ENCODE peak calls at places on chromosomes 6 and 20, in ten cellular contexts. P is progenitor cell of endocrine pancreas; R is suprapubic skin; O is HEK293T; U is naive thymus-derived CD8-positive, alpha-beta T cell; I is GF-D8; A is NCI-H1436; E is WTC11; D is CD8-positive, alpha-beta memory T cell; K is T-helper 2 cell. M is an unnamed sample.

GRCh38 chr6:128244751-128245405 is 275.5 kb downstream of the PTPRK start:
- DNase-seq in I (no peak), K (no peak), A (no peak), O (no peak), U (no peak), R (no peak), E (no peak), D (no peak), P (no peak), M (no peak)

GRCh38 chr6:139711714-139712585 is 337.5 kb upstream of the CITED2 start:
- DNase-seq in I (no peak), A (no peak), E (no peak), K (no peak), U (no peak), D (no peak), O (no peak), R (no peak), P (no peak), M (no peak)

GRCh38 chr20:49320460-49320859 is 42.6 kb upstream of the ZNFX1 start:
- DNase-seq in P (no peak), O (peak), R (no peak), U (no peak), E (peak), I (no peak), D (no peak), K (no peak), A (peak), M (no peak)

GRCh38 chr6:3442444-3443220 is 14.2 kb downstream of the SLC22A23 start:
- DNase-seq in U (no peak), E (no peak), K (no peak), R (no peak), P (no peak), O (no peak), D (no peak), I (no peak), A (no peak), M (no peak)

GRCh38 chr20:35005463-35005961 is 49.8 kb downstream of the MYH7B start:
- DNase-seq in U (no peak), R (no peak), P (no peak), I (no peak), K (no peak), A (no peak), O (no peak), D (no peak), E (peak), M (no peak)

GRCh38 chr20:17854307-17854903 is 114.2 kb downstream of the SNX5 start:
- DNase-seq in P (no peak), D (no peak), K (no peak), A (no peak), E (peak), U (no peak), I (no peak), R (no peak), O (peak), M (no peak)

GRCh38 chr6:119865466-119866350 is 516.1 kb upstream of the MAN1A1 start:
- DNase-seq in U (no peak), D (no peak), R (no peak), A (no peak), P (no peak), I (no peak), K (no peak), O (no peak), E (no peak), M (no peak)

GRCh38 chr6:26025047-26025893 is 62.0 kb upstream of the HFE start:
- DNase-seq in A (no peak), R (no peak), K (no peak), O (no peak), I (no peak), D (no peak), U (no peak), P (no peak), E (no peak), M (no peak)

GRCh38 chr6:160082627-160083026 is 39.0 kb upstream of the SLC22A1 start:
- DNase-seq in U (no peak), P (no peak), A (no peak), E (no peak), K (no peak), O (no peak), R (no peak), I (no peak), D (no peak), M (no peak)

GRCh38 chr6:164911873-164912580 is 397.4 kb downstream of the C6orf118 start:
- DNase-seq in U (no peak), D (no peak), E (no peak), R (no peak), K (no peak), I (no peak), A (no peak), O (no peak), P (no peak), M (no peak)

GRCh38 chr6:100466410-100467143 is 1.9 kb upstream of the SIM1 start:
- DNase-seq in A (no peak), P (no peak), E (no peak), R (no peak), O (no peak), K (no peak), I (no peak), D (no peak), U (no peak), M (no peak)

GRCh38 chr6:143337201-143337949 is 113.1 kb downstream of the ADAT2 start:
- DNase-seq in P (peak), D (peak), I (no peak), O (peak), K (peak), R (no peak), E (peak), A (no peak), U (peak), M (no peak)

GRCh38 chr20:10770753-10771152 is 97.0 kb upstream of the JAG1 start:
- DNase-seq in K (no peak), O (no peak), I (no peak), R (no peak), P (no peak), D (no peak), A (no peak), E (no peak), U (no peak), M (no peak)

GRCh38 chr6:134640975-134641429 is 308.9 kb downstream of the ALDH8A1 start:
- DNase-seq in A (peak), U (peak), P (peak), I (peak), E (peak), D (peak), O (peak), K (peak), R (peak), M (peak)

GRCh38 chr6:112249489-112249888 is 4.9 kb downstream of the LAMA4 start:
- DNase-seq in K (no peak), I (no peak), R (no peak), P (no peak), U (no peak), D (no peak), O (no peak), A (no peak), E (no peak), M (no peak)

GRCh38 chr6:132167966-132168365 is 216.8 kb upstream of the CCN2 start:
- DNase-seq in P (no peak), A (no peak), D (no peak), U (no peak), R (no peak), I (no peak), E (no peak), K (no peak), O (no peak), M (no peak)

GRCh38 chr6:7147051-7147671 is 39.4 kb downstream of the RREB1 start:
- DNase-seq in D (no peak), E (no peak), O (no peak), U (no peak), R (no peak), P (no peak), I (no peak), A (no peak), K (no peak), M (no peak)

GRCh38 chr20:47493175-47493953 is 8.3 kb upstream of the NCOA3 start:
- DNase-seq in E (no peak), D (no peak), A (peak), O (peak), U (peak), P (no peak), R (peak), K (no peak), I (no peak), M (no peak)

GRCh38 chr6:146697921-146698320 is 99.1 kb downstream of the ADGB start:
- DNase-seq in P (no peak), O (no peak), I (no peak), D (no peak), R (no peak), K (no peak), A (no peak), U (no peak), E (no peak), M (no peak)

GRCh38 chr20:63696311-63696627 is 183 bp upstream of the TNFRSF6B start:
- DNase-seq in A (no peak), R (no peak), O (no peak), D (peak), E (peak), P (no peak), I (no peak), U (peak), K (no peak), M (no peak)

GRCh38 chr6:135067891-135068290 is 13.3 kb upstream of the HBS1L start:
- DNase-seq in U (no peak), D (no peak), R (no peak), E (no peak), I (no peak), O (no peak), P (no peak), A (no peak), K (no peak), M (no peak)

GRCh38 chr20:50308513-50309279 is 118.1 kb downstream of the CEBPB start:
- DNase-seq in E (peak), D (no peak), A (no peak), K (no peak), P (no peak), U (no peak), O (no peak), I (no peak), R (peak), M (no peak)

GRCh38 chr6:109397020-109397419 is 14.8 kb upstream of the CD164 start:
- DNase-seq in E (no peak), I (no peak), D (no peak), R (no peak), A (no peak), O (peak), P (no peak), U (no peak), K (no peak), M (no peak)

GRCh38 chr6:9131616-9132015 is 696.3 kb upstream of the SLC35B3 start:
- DNase-seq in U (no peak), A (peak), D (no peak), K (no peak), R (no peak), P (peak), O (peak), I (no peak), E (no peak), M (no peak)

GRCh38 chr6:20117474-20117873 is 94.8 kb downstream of the MBOAT1 start:
- DNase-seq in K (no peak), O (no peak), P (no peak), D (no peak), E (peak), A (no peak), U (no peak), I (no peak), R (no peak), M (no peak)

GRCh38 chr6:36853325-36853724 is 14.1 kb upstream of the CPNE5 start:
- DNase-seq in P (no peak), U (no peak), O (no peak), I (peak), K (no peak), R (no peak), E (no peak), A (no peak), D (no peak), M (no peak)